ENCODE peak calls at places on chromosomes 4 and X, in eight cellular contexts. O is BJ, D is left lung, C is IMR-90, K is H1, S is endothelial cell of umbilical vein, V is sigmoid colon, Y is transverse colon. A is an unnamed sample.

GRCh38 chr4:152515678-152516077 is 20.2 kb downstream of the FBXW7 start:
- DNase-seq in O (peak; percentile 39), D (no peak), C (peak; percentile 79), K (no peak), S (no peak), V (no peak), Y (no peak), A (no peak)

GRCh38 chrX:154748712-154749339 is 2.1 kb downstream of the GAB3 start:
- DNase-seq in O (no peak), D (no peak), C (peak; percentile 50), K (no peak), S (peak; percentile 69), V (peak; percentile 71), Y (no peak), A (peak; percentile 19)

GRCh38 chrX:40845331-40845911 is 110.1 kb upstream of the MED14 start:
- DNase-seq in O (peak; percentile 74), D (no peak), C (peak; percentile 95), K (no peak), S (peak; percentile 30), V (no peak), Y (no peak), A (no peak)

GRCh38 chr4:73707918-73708577 is 32.3 kb upstream of the CXCL8 start:
- DNase-seq in O (peak; percentile 73), D (peak; percentile 72), C (peak; percentile 95), K (no peak), S (peak; percentile 90), V (peak; percentile 73), Y (peak; percentile 39), A (no peak)

GRCh38 chrX:6149231-6149870 is 79.3 kb downstream of the NLGN4X start:
- DNase-seq in O (no peak), D (no peak), C (no peak), K (no peak), S (no peak), V (no peak), Y (no peak), A (no peak)

GRCh38 chr4:82429728-82430192 is 502 bp downstream of the HNRNPDL start:
- DNase-seq in O (no peak), D (peak; percentile 81), C (no peak), K (no peak), S (no peak), V (peak; percentile 75), Y (no peak), A (no peak)

GRCh38 chr4:74873545-74874295 is 59.2 kb upstream of the PARM1 start:
- DNase-seq in O (no peak), D (no peak), C (no peak), K (no peak), S (no peak), V (no peak), Y (peak; percentile 9), A (no peak)

GRCh38 chrX:49041683-49042529 is 1.3 kb downstream of the TFE3 start:
- DNase-seq in O (no peak), D (no peak), C (peak; percentile 73), K (no peak), S (peak; percentile 8), V (no peak), Y (no peak), A (no peak)

GRCh38 chr4:3352505-3352904 is 59.7 kb downstream of the RGS12 start:
- DNase-seq in O (no peak), D (no peak), C (no peak), K (no peak), S (no peak), V (no peak), Y (no peak), A (no peak)

GRCh38 chr4:1300466-1301455 is 11.1 kb downstream of the MAEA start:
- DNase-seq in O (no peak), D (peak; percentile 85), C (peak; percentile 76), K (no peak), S (no peak), V (peak; percentile 79), Y (peak; percentile 54), A (no peak)

GRCh38 chr4:165761968-165762367 is 111.1 kb upstream of the TLL1 start:
- DNase-seq in O (no peak), D (no peak), C (no peak), K (no peak), S (no peak), V (no peak), Y (no peak), A (no peak)

DNA sequence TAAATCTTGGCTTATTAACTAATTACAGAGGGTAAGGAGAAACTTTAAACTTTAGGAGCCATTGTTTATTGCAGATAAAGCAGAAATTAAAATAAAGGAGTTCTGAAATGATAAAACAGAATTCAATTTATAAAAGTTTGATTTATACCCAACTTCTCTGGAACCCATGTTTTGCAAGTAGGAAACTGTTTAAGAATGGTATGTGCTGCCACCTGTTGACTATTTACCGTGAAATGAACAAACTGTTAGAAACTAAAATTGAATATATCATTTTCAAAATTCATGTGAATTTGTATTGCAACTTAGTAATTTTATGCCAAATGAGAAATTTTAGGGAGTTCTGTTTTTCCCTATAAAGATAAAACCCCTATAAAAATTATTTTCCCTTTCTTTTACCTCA is 11.0 kb upstream of the TBC1D8B start:
- DNase-seq in O (no peak), D (no peak), C (peak; percentile 14), K (no peak), S (peak; percentile 2), V (no peak), Y (no peak), A (no peak)
- TF ChIP-seq CTCF in O (peak; percentile 23), D (no peak), C (peak; percentile 42), K (no peak), S (no peak), V (no peak), Y (peak; percentile 18), A (no peak)

GRCh38 chrX:137034508-137034872 is 695 bp upstream of the GPR101 start:
- DNase-seq in O (no peak), D (no peak), C (no peak), K (no peak), S (no peak), V (no peak), Y (no peak), A (no peak)

GRCh38 chrX:137031517-137032377 is 2.0 kb downstream of the GPR101 start:
- DNase-seq in O (no peak), D (no peak), C (peak; percentile 10), K (peak; percentile 49), S (peak; percentile 7), V (no peak), Y (peak; percentile 14), A (peak; percentile 53)

GRCh38 chrX:137033774-137034507 is at the start of gene GPR101:
- DNase-seq in O (no peak), D (no peak), C (no peak), K (no peak), S (no peak), V (no peak), Y (no peak), A (no peak)

GRCh38 chrX:137032378-137032694 is 1.5 kb downstream of the GPR101 start:
- DNase-seq in O (no peak), D (no peak), C (no peak), K (no peak), S (no peak), V (no peak), Y (no peak), A (no peak)

DNA sequence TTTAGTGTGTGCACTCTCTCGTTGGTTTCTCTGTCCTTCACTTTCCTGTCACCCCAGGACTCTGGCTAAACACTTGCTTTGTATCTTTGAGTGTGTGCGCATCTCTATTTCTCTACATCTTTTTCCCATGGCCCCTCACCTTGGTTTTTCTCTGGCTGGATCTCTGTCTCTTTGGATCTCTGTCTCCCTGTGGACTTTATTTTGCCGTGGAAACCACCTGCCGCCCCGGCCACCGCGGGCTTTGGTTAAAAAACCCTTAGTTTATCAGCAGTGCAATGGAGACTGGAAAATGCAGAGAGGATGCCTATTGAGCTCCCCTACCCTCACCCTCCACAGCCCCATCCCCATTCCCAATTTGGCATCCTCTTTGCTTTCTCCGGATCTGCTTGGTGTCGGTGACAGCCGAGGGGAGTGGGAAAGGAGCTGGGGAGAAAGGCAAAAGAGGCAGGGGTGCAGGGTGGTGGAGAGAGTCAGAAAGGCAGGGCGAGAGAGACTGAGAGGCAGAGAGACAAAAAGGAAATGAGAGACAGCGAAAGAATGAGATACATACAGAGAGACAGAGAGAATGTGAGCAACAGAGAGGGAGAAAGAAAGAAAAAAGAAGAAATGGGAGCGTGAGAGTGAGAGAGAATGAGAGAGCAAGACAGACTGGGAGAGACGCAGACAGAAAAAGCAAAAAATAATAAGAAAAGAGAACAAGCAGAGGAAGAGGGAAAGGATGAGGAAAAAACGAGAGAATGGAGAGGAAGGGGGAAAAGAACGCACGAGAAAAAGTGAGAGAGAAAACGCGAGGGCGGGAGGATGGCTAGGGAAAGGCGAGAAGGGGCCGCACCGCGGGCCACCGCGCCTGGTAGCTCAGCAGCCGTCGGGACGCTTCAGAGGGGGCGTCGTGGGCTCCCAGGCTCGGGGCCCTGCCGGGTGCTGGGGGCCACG is 688 bp downstream of the GPR101 start:
- DNase-seq in O (no peak), D (no peak), C (no peak), K (no peak), S (no peak), V (no peak), Y (no peak), A (no peak)
- H3K27me3 ChIP-seq in O (peaks cover 14% of the 10 kb centered on the region), D (peaks cover 73% of the 10 kb centered on the region), C (peaks cover 19% of the 10 kb centered on the region), K (peaks cover 60% of the 10 kb centered on the region), S (peaks cover 31% of the 10 kb centered on the region), V (peaks cover 7% of the 10 kb centered on the region), Y (peaks cover 57% of the 10 kb centered on the region), A (peaks cover 62% of the 10 kb centered on the region)

GRCh38 chr4:119315036-119315435 is 6.9 kb downstream of the FABP2 start:
- DNase-seq in O (no peak), D (no peak), C (peak; percentile 12), K (no peak), S (no peak), V (no peak), Y (no peak), A (no peak)

GRCh38 chr4:119317996-119318395 is 3.9 kb downstream of the FABP2 start:
- DNase-seq in O (no peak), D (no peak), C (no peak), K (no peak), S (no peak), V (no peak), Y (no peak), A (no peak)

GRCh38 chr4:119313237-119313636 is 8.7 kb downstream of the FABP2 start:
- DNase-seq in O (no peak), D (no peak), C (no peak), K (no peak), S (no peak), V (no peak), Y (no peak), A (no peak)

GRCh38 chr4:119310826-119311225 is 11.1 kb downstream of the FABP2 start:
- DNase-seq in O (no peak), D (no peak), C (peak; percentile 52), K (no peak), S (peak; percentile 65), V (no peak), Y (no peak), A (no peak)

DNA sequence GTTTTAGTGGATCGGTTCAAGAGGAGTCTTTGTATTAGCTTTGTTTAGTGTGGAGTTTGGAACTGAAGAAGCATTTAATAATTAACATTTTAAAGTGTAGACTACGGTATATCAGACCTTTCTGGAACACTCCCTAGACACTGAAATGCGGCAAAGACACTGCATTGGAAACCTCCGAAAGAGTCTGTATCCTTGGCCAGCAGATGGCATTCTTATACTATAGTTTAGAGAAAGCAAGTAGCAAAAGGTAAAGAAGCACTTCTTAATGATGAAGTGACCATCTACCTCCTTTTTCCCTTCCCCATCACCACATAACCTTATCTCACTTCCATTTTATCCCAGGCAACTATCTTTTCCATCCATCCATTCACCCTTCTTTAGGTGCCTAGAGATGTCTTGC is 7.6 kb downstream of the FABP2 start:
- DNase-seq in O (no peak), D (no peak), C (peak; percentile 59), K (no peak), S (peak; percentile 53), V (no peak), Y (peak; percentile 24), A (peak; percentile 14)
- TF ChIP-seq CTCF in O (peak; percentile 47), D (peak; percentile 54), C (peak; percentile 63), K (no peak), S (peak; percentile 23), V (no peak), Y (peak; percentile 29), A (peak; percentile 60)

GRCh38 chr4:148258526-148258925 is 183.7 kb downstream of the NR3C2 start:
- DNase-seq in O (no peak), D (no peak), C (no peak), K (no peak), S (no peak), V (peak; percentile 79), Y (no peak), A (no peak)
- H3K27me3 ChIP-seq in O (no peaks in the 10 kb centered on the region), D (no peaks in the 10 kb centered on the region), C (no peaks in the 10 kb centered on the region), K (no peaks in the 10 kb centered on the region), S (no peaks in the 10 kb centered on the region), V (no peaks in the 10 kb centered on the region), Y (no peaks in the 10 kb centered on the region), A (no peaks in the 10 kb centered on the region)